ENCODE peak calls at places on chromosomes 12 and 14, in five cellular contexts. W, P, F, H and V are unnamed samples.

GRCh38 chr12:26701604-26702215 is 131.3 kb downstream of the ITPR2 start:
- DNase-seq in W (no peak), P (no peak), F (no peak), H (no peak), V (no peak)

GRCh38 chr12:98516184-98516873 is 939 bp downstream of the TMPO start:
- DNase-seq in W (peak; percentile 80), P (peak; percentile 68), F (no peak), H (peak; percentile 70), V (no peak)

GRCh38 chr12:90695415-90695814 is 259.6 kb downstream of the CCER1 start:
- DNase-seq in W (no peak), P (no peak), F (no peak), H (no peak), V (no peak)

GRCh38 chr14:64721391-64721791 is 17.2 kb downstream of the PLEKHG3 start:
- DNase-seq in W (peak; percentile 51), P (peak; percentile 46), F (no peak), H (no peak), V (no peak)

GRCh38 chr14:93035917-93036651 is 79.6 kb downstream of the ITPK1 start:
- DNase-seq in W (no peak), P (peak; percentile 79), F (no peak), H (peak; percentile 46), V (no peak)

GRCh38 chr12:51855586-51856428 is 7.3 kb upstream of the FIGNL2 start:
- DNase-seq in W (peak; percentile 49), P (no peak), F (no peak), H (peak; percentile 54), V (no peak)

GRCh38 chr14:92726135-92726932 is 22.1 kb downstream of the LGMN start:
- DNase-seq in W (peak; percentile 52), P (peak; percentile 48), F (no peak), H (peak; percentile 39), V (no peak)

GRCh38 chr12:43252585-43252984 is 299.4 kb downstream of the ADAMTS20 start:
- DNase-seq in W (no peak), P (no peak), F (no peak), H (no peak), V (no peak)

GRCh38 chr14:63563370-63564026 is 20.3 kb upstream of the PPP2R5E start:
- DNase-seq in W (no peak), P (no peak), F (no peak), H (no peak), V (no peak)

GRCh38 chr12:54227376-54227775 is 38.6 kb upstream of the SMUG1 start:
- DNase-seq in W (no peak), P (no peak), F (no peak), H (no peak), V (no peak)

GRCh38 chr12:108804361-108804949 is 52.9 kb downstream of the SSH1 start:
- DNase-seq in W (peak; percentile 66), P (peak; percentile 89), F (no peak), H (peak; percentile 70), V (no peak)

GRCh38 chr14:55339770-55340169 is 68.5 kb downstream of the FBXO34 start:
- DNase-seq in W (no peak), P (no peak), F (no peak), H (no peak), V (no peak)

GRCh38 chr14:103223818-103224352 is 100.6 kb downstream of the TNFAIP2 start:
- DNase-seq in W (no peak), P (no peak), F (no peak), H (no peak), V (no peak)

GRCh38 chr12:82896979-82897378 is 210.3 kb downstream of the TMTC2 start:
- DNase-seq in W (no peak), P (no peak), F (no peak), H (no peak), V (no peak)

GRCh38 chr12:9919443-9919842 is 12.7 kb downstream of the CLEC2A start:
- DNase-seq in W (no peak), P (no peak), F (no peak), H (no peak), V (no peak)

GRCh38 chr14:91417134-91417982 is at the start of gene CCDC88C:
- DNase-seq in W (peak; percentile 46), P (peak; percentile 49), F (no peak), H (peak; percentile 62), V (no peak)

GRCh38 chr14:68781161-68782021 is 11.5 kb downstream of the ZFP36L1 start:
- DNase-seq in W (no peak), P (peak; percentile 58), F (no peak), H (no peak), V (peak; percentile 85)

GRCh38 chr12:118102609-118103008 is 1.2 kb downstream of the VSIG10 start:
- DNase-seq in W (no peak), P (no peak), F (no peak), H (no peak), V (no peak)

DNA sequence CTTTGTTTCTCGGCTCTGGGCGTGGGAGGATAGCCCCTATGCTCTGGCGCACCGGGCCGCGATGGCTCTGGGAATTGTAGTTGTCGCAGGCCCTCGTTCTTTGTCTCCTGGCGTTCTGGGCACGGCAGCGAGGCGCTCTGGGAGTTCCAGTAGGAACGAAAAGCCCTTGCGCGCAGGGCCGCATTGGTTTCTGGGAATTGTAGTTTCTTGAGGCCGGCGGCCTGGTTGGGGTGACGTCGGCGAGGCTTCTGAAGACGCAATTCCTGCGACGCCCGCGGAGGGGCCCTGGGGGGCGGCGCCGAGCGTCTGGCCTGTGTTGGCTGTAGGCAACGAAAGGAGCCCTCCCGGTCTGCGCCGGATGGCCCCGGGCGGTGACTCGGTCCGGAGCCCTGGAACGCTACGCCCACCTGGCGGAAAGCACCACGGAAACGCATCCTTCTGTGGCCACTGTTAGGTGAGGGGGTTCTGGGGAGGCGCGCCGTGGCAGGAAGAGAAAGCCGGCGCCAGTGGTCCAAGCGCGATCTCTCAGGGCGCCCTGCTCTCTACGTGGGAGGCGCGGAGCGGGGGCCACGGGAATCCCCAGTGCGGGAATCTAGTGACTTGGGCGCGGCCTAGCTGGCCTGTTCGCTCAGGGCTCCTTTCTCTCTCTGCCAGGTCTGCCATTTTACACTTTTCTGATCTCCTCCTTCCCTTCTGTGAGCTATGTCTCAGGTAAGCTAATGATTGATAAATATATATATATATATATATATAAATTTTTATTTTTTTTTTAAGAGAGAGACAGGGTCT is at the start of gene ZNF140:
- DNase-seq in W (peak; percentile 97), P (peak; percentile 97), F (peak; percentile 94), H (peak; percentile 96), V (no peak)
- H3K9me3 ChIP-seq in W (peaks cover 85% of the 10 kb centered on the region), P (peaks cover 44% of the 10 kb centered on the region), F (peaks cover 59% of the 10 kb centered on the region), H (peaks cover 83% of the 10 kb centered on the region), V (peaks cover 60% of the 10 kb centered on the region)

DNA sequence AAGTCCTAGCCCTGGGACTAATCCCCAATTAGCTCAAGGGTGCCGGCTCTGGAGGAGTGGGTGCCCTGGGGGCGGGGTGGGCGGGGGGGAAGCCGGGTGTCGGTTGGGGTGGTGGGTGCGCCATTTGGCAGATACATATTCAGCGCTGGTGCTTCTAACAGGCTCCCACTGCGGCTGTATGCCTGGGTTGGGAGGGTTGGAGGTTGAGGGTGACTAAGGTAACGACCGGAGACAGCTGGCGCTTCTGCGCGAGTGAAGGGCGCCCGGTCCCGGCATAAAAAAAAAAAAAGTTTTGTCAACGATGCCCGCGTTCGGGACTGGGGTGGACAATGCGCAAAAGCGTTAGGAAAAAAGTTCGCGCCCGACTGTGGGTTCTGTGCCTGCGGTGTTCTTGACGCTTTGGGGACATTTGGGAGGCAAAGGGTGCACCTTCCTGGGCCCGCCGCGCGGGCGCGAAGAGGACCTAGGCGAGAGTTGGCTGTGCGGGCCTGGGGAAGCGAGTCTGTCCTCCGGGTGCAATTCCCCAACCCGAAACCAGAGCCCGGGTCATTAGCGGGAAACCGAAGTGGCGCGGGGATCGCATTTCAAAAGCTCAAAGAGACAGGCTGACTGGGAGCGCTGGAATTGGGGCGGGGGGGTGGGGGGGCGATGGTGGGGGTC is 19.2 kb downstream of the TBX3 start:
- DNase-seq in W (no peak), P (no peak), F (no peak), H (no peak), V (no peak)
- TF ChIP-seq CTCF in W (no peak), P (no peak), F (no peak), H (no peak), V (no peak)

GRCh38 chr12:2662524-2662923 is 132.2 kb upstream of the FKBP4 start:
- DNase-seq in W (no peak), P (no peak), F (no peak), H (no peak), V (no peak)

GRCh38 chr12:2667716-2668440 is 126.9 kb upstream of the FKBP4 start:
- DNase-seq in W (no peak), P (no peak), F (no peak), H (no peak), V (no peak)

GRCh38 chr12:2666411-2666810 is 128.4 kb upstream of the FKBP4 start:
- DNase-seq in W (no peak), P (peak; percentile 10), F (no peak), H (no peak), V (no peak)

GRCh38 chr12:2666846-2667245 is 127.9 kb upstream of the FKBP4 start:
- DNase-seq in W (no peak), P (peak; percentile 4), F (no peak), H (no peak), V (no peak)

GRCh38 chr12:2664721-2665577 is 129.8 kb upstream of the FKBP4 start:
- DNase-seq in W (no peak), P (peak; percentile 4), F (no peak), H (no peak), V (no peak)
- H3K36me3 ChIP-seq in W (peaks cover 25% of the 10 kb centered on the region), P (no peaks in the 10 kb centered on the region), F (no peaks in the 10 kb centered on the region), H (peaks cover 87% of the 10 kb centered on the region), V (peaks cover 27% of the 10 kb centered on the region)

DNA sequence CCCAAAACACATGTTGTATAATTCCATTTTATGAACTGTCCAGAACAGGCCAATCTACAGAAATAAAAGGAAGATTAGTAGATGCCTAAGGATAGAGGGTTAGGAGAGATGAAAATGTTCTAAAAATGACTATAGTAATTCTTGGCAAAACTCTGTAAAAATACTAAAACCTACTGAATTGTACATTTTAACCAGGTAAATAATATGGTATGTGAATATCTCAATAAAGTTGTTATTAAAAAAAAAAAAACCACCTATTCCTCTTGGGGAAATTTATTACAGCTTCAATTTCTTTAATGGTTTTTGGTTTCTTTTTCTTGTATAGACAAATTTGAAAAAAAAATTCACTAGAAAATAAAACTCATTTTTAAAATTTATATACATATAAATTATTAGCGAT is 33.2 kb downstream of the YAF2 start:
- DNase-seq in W (no peak), P (no peak), F (no peak), H (no peak), V (no peak)
- H3K9me3 ChIP-seq in W (no peaks in the 10 kb centered on the region), P (no peaks in the 10 kb centered on the region), F (no peaks in the 10 kb centered on the region), H (no peaks in the 10 kb centered on the region), V (no peaks in the 10 kb centered on the region)

GRCh38 chr12:752673-753400 is 458 bp downstream of the WNK1 start:
- DNase-seq in W (peak; percentile 45), P (peak; percentile 79), F (no peak), H (peak; percentile 57), V (no peak)
- TF ChIP-seq CTCF in W (peak; percentile 26), P (no peak), F (no peak), H (peak; percentile 50), V (no peak)